ENCODE peak calls at places on chromosome 9, in five cellular contexts. One of them, this sample, is unnamed.

GRCh38 chr9:20740929-20741582 is 57.0 kb downstream of the FOCAD start:
- DNase-seq in endothelial cell of umbilical vein: no peak
- DNase-seq in PC-9: no peak
- DNase-seq in CD4-positive, CD25-positive, alpha-beta regulatory T cell: no peak
- DNase-seq in effector memory CD4-positive, alpha-beta T cell: no peak
- DNase-seq in this sample: no peak

GRCh38 chr9:110126986-110127864 is 80.7 kb downstream of the C9orf152 start:
- DNase-seq in effector memory CD4-positive, alpha-beta T cell: no peak
- DNase-seq in CD4-positive, CD25-positive, alpha-beta regulatory T cell: no peak
- DNase-seq in PC-9: no peak
- DNase-seq in endothelial cell of umbilical vein: peak; percentile 80
- DNase-seq in this sample: peak; percentile 87

GRCh38 chr9:77163889-77164288 is 13.4 kb upstream of the VPS13A start:
- DNase-seq in endothelial cell of umbilical vein: peak; percentile 64
- DNase-seq in effector memory CD4-positive, alpha-beta T cell: no peak
- DNase-seq in CD4-positive, CD25-positive, alpha-beta regulatory T cell: no peak
- DNase-seq in PC-9: no peak
- DNase-seq in this sample: no peak

GRCh38 chr9:133106511-133107244 is 14.4 kb downstream of the RALGDS start:
- DNase-seq in endothelial cell of umbilical vein: no peak
- DNase-seq in CD4-positive, CD25-positive, alpha-beta regulatory T cell: no peak
- DNase-seq in effector memory CD4-positive, alpha-beta T cell: no peak
- DNase-seq in PC-9: no peak
- DNase-seq in this sample: no peak

GRCh38 chr9:106417685-106418084 is 445.3 kb upstream of the ZNF462 start:
- DNase-seq in effector memory CD4-positive, alpha-beta T cell: no peak
- DNase-seq in PC-9: no peak
- DNase-seq in endothelial cell of umbilical vein: no peak
- DNase-seq in CD4-positive, CD25-positive, alpha-beta regulatory T cell: no peak
- DNase-seq in this sample: no peak

GRCh38 chr9:8287501-8287900 is 487.9 kb upstream of the DMAC1 start:
- DNase-seq in PC-9: no peak
- DNase-seq in effector memory CD4-positive, alpha-beta T cell: no peak
- DNase-seq in CD4-positive, CD25-positive, alpha-beta regulatory T cell: no peak
- DNase-seq in endothelial cell of umbilical vein: no peak
- DNase-seq in this sample: no peak

GRCh38 chr9:81971727-81972126 is 16.8 kb upstream of the SPATA31D1 start:
- DNase-seq in CD4-positive, CD25-positive, alpha-beta regulatory T cell: no peak
- DNase-seq in PC-9: no peak
- DNase-seq in effector memory CD4-positive, alpha-beta T cell: no peak
- DNase-seq in endothelial cell of umbilical vein: no peak
- DNase-seq in this sample: no peak

GRCh38 chr9:80041821-80042220 is 470.1 kb downstream of the TLE4 start:
- DNase-seq in CD4-positive, CD25-positive, alpha-beta regulatory T cell: no peak
- DNase-seq in endothelial cell of umbilical vein: no peak
- DNase-seq in effector memory CD4-positive, alpha-beta T cell: no peak
- DNase-seq in PC-9: no peak
- DNase-seq in this sample: no peak

GRCh38 chr9:108869092-108869725 is 7.1 kb downstream of the ACTL7A start:
- DNase-seq in effector memory CD4-positive, alpha-beta T cell: no peak
- DNase-seq in PC-9: peak; percentile 72
- DNase-seq in CD4-positive, CD25-positive, alpha-beta regulatory T cell: no peak
- DNase-seq in endothelial cell of umbilical vein: no peak
- DNase-seq in this sample: no peak

GRCh38 chr9:90774682-90775081 is 26.9 kb upstream of the SYK start:
- DNase-seq in CD4-positive, CD25-positive, alpha-beta regulatory T cell: no peak
- DNase-seq in endothelial cell of umbilical vein: no peak
- DNase-seq in PC-9: no peak
- DNase-seq in effector memory CD4-positive, alpha-beta T cell: no peak
- DNase-seq in this sample: no peak

GRCh38 chr9:76717176-76717575 is 47.1 kb upstream of the PCA3 start:
- DNase-seq in effector memory CD4-positive, alpha-beta T cell: no peak
- DNase-seq in endothelial cell of umbilical vein: peak; percentile 18
- DNase-seq in PC-9: no peak
- DNase-seq in CD4-positive, CD25-positive, alpha-beta regulatory T cell: no peak
- DNase-seq in this sample: no peak

GRCh38 chr9:128244443-128245226 is 31.2 kb downstream of the GOLGA2 start:
- DNase-seq in effector memory CD4-positive, alpha-beta T cell: no peak
- DNase-seq in PC-9: no peak
- DNase-seq in endothelial cell of umbilical vein: no peak
- DNase-seq in CD4-positive, CD25-positive, alpha-beta regulatory T cell: no peak
- DNase-seq in this sample: no peak
- H3K36me3 ChIP-seq in effector memory CD4-positive, alpha-beta T cell: no peaks in the 10 kb centered on the region
- H3K36me3 ChIP-seq in PC-9: no peaks in the 10 kb centered on the region
- H3K36me3 ChIP-seq in endothelial cell of umbilical vein: no peaks in the 10 kb centered on the region
- H3K36me3 ChIP-seq in CD4-positive, CD25-positive, alpha-beta regulatory T cell: no peaks in the 10 kb centered on the region
- H3K36me3 ChIP-seq in this sample: no peaks in the 10 kb centered on the region

GRCh38 chr9:78261403-78262001 is 25.6 kb downstream of the CEP78 start:
- DNase-seq in PC-9: no peak
- DNase-seq in CD4-positive, CD25-positive, alpha-beta regulatory T cell: peak; percentile 56
- DNase-seq in endothelial cell of umbilical vein: peak; percentile 39
- DNase-seq in effector memory CD4-positive, alpha-beta T cell: no peak
- DNase-seq in this sample: no peak
- H3K36me3 ChIP-seq in PC-9: peaks cover 3% of the 10 kb centered on the region
- H3K36me3 ChIP-seq in CD4-positive, CD25-positive, alpha-beta regulatory T cell: peaks cover 36% of the 10 kb centered on the region
- H3K36me3 ChIP-seq in endothelial cell of umbilical vein: no peaks in the 10 kb centered on the region
- H3K36me3 ChIP-seq in effector memory CD4-positive, alpha-beta T cell: peaks cover 9% of the 10 kb centered on the region
- H3K36me3 ChIP-seq in this sample: no peaks in the 10 kb centered on the region

DNA sequence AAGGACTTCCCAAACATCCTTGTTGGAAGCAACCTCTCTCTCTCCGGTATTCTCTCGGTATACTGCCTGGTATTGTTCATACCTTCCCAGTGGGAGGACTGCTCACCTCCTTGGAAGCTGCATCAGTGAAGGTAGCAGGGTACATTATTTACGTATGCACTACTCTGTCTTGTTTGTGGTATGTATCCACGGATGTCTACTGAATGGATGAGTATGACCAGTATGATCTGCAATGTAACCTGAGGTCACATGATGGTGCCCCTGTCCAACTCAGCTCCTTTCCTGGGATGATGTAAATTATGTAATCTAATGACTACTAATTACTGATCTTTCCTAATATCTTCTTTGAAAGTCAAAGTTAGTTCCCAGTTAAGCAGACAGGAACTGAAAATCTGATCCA is 32.1 kb downstream of the CEMIP2 start:
- DNase-seq in PC-9: no peak
- DNase-seq in effector memory CD4-positive, alpha-beta T cell: no peak
- DNase-seq in endothelial cell of umbilical vein: no peak
- DNase-seq in CD4-positive, CD25-positive, alpha-beta regulatory T cell: no peak
- DNase-seq in this sample: no peak
- H3K36me3 ChIP-seq in PC-9: peaks cover 3% of the 10 kb centered on the region
- H3K36me3 ChIP-seq in effector memory CD4-positive, alpha-beta T cell: peaks cover 43% of the 10 kb centered on the region
- H3K36me3 ChIP-seq in endothelial cell of umbilical vein: no peaks in the 10 kb centered on the region
- H3K36me3 ChIP-seq in CD4-positive, CD25-positive, alpha-beta regulatory T cell: peaks cover 88% of the 10 kb centered on the region
- H3K36me3 ChIP-seq in this sample: peaks cover 7% of the 10 kb centered on the region

GRCh38 chr9:121316378-121316777 is 48.4 kb downstream of the GSN start:
- DNase-seq in CD4-positive, CD25-positive, alpha-beta regulatory T cell: no peak
- DNase-seq in effector memory CD4-positive, alpha-beta T cell: no peak
- DNase-seq in endothelial cell of umbilical vein: no peak
- DNase-seq in PC-9: no peak
- DNase-seq in this sample: no peak
- H3K36me3 ChIP-seq in CD4-positive, CD25-positive, alpha-beta regulatory T cell: no peaks in the 10 kb centered on the region
- H3K36me3 ChIP-seq in effector memory CD4-positive, alpha-beta T cell: no peaks in the 10 kb centered on the region
- H3K36me3 ChIP-seq in endothelial cell of umbilical vein: peaks cover 16% of the 10 kb centered on the region
- H3K36me3 ChIP-seq in PC-9: no peaks in the 10 kb centered on the region
- H3K36me3 ChIP-seq in this sample: peaks cover 90% of the 10 kb centered on the region

GRCh38 chr9:83981126-83981871 is 694 bp downstream of the RMI1 start:
- DNase-seq in CD4-positive, CD25-positive, alpha-beta regulatory T cell: peak; percentile 51
- DNase-seq in endothelial cell of umbilical vein: peak; percentile 64
- DNase-seq in PC-9: peak; percentile 74
- DNase-seq in effector memory CD4-positive, alpha-beta T cell: no peak
- DNase-seq in this sample: peak; percentile 67

GRCh38 chr9:83980395-83981125 is at the start of gene RMI1:
- DNase-seq in CD4-positive, CD25-positive, alpha-beta regulatory T cell: peak; percentile 99
- DNase-seq in endothelial cell of umbilical vein: peak; percentile 97
- DNase-seq in PC-9: peak; percentile 91
- DNase-seq in effector memory CD4-positive, alpha-beta T cell: peak; percentile 98
- DNase-seq in this sample: peak; percentile 94

GRCh38 chr9:83977196-83977595 is 2.8 kb downstream of the HNRNPK start:
- DNase-seq in PC-9: no peak
- DNase-seq in endothelial cell of umbilical vein: no peak
- DNase-seq in effector memory CD4-positive, alpha-beta T cell: no peak
- DNase-seq in CD4-positive, CD25-positive, alpha-beta regulatory T cell: no peak
- DNase-seq in this sample: no peak

GRCh38 chr9:83979812-83980394 is at the start of gene HNRNPK:
- DNase-seq in effector memory CD4-positive, alpha-beta T cell: peak; percentile 98
- DNase-seq in PC-9: peak; percentile 91
- DNase-seq in CD4-positive, CD25-positive, alpha-beta regulatory T cell: peak; percentile 99
- DNase-seq in endothelial cell of umbilical vein: peak; percentile 97
- DNase-seq in this sample: peak; percentile 91

GRCh38 chr9:83978992-83979811 is 813 bp downstream of the HNRNPK start:
- DNase-seq in PC-9: peak; percentile 51
- DNase-seq in CD4-positive, CD25-positive, alpha-beta regulatory T cell: peak; percentile 94
- DNase-seq in endothelial cell of umbilical vein: peak; percentile 78
- DNase-seq in effector memory CD4-positive, alpha-beta T cell: peak; percentile 81
- DNase-seq in this sample: peak; percentile 53
- H3K36me3 ChIP-seq in PC-9: peaks cover 50% of the 10 kb centered on the region
- H3K36me3 ChIP-seq in CD4-positive, CD25-positive, alpha-beta regulatory T cell: peaks cover 37% of the 10 kb centered on the region
- H3K36me3 ChIP-seq in endothelial cell of umbilical vein: peaks cover 20% of the 10 kb centered on the region
- H3K36me3 ChIP-seq in effector memory CD4-positive, alpha-beta T cell: peaks cover 35% of the 10 kb centered on the region
- H3K36me3 ChIP-seq in this sample: peaks cover 26% of the 10 kb centered on the region

GRCh38 chr9:136502196-136502595 is 19.4 kb upstream of the SEC16A start:
- DNase-seq in CD4-positive, CD25-positive, alpha-beta regulatory T cell: no peak
- DNase-seq in endothelial cell of umbilical vein: no peak
- DNase-seq in effector memory CD4-positive, alpha-beta T cell: no peak
- DNase-seq in PC-9: no peak
- DNase-seq in this sample: no peak
- H3K36me3 ChIP-seq in CD4-positive, CD25-positive, alpha-beta regulatory T cell: peaks cover 81% of the 10 kb centered on the region
- H3K36me3 ChIP-seq in endothelial cell of umbilical vein: peaks cover 43% of the 10 kb centered on the region
- H3K36me3 ChIP-seq in effector memory CD4-positive, alpha-beta T cell: peaks cover 97% of the 10 kb centered on the region
- H3K36me3 ChIP-seq in PC-9: no peaks in the 10 kb centered on the region
- H3K36me3 ChIP-seq in this sample: peaks cover 95% of the 10 kb centered on the region

DNA sequence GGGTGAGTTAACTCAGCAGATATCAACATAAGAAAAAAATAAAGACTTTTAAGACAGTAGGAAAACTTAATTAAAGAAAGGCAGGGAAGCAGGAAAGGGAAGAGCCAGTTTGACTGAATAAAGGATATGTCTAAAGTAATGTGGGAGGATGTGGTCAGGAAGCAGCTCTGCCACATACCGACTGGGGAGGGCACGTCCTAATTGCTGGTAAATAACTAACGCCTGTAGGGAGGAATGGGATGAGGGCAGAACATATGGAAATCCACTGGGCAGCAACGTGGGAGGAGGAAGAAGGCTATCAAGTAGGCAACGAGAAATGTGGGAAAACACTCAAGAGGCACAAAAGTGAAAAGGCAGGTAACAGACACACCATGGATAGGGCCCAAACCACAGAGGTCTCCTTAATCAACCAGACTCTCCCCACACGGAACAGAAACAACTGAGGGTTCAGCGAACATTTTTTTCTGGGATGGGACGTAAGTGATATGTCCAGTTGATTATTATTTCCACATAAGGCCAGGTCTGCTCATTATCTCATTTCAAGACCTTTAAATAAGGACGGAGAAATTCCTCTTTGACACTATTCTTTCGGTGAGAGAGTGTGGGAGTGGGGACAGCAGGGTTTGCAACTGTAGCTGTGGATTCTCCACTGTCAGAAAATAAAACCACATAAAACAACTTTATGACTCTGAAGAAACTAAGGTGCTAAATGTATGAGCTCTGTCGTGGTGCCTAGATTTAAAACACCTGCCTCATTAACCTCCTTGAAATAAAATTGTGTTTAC is 17.1 kb downstream of the IARS1 start:
- DNase-seq in endothelial cell of umbilical vein: no peak
- DNase-seq in PC-9: no peak
- DNase-seq in effector memory CD4-positive, alpha-beta T cell: no peak
- DNase-seq in CD4-positive, CD25-positive, alpha-beta regulatory T cell: peak; percentile 36
- DNase-seq in this sample: no peak
- H3K36me3 ChIP-seq in endothelial cell of umbilical vein: peaks cover 59% of the 10 kb centered on the region
- H3K36me3 ChIP-seq in PC-9: peaks cover 86% of the 10 kb centered on the region
- H3K36me3 ChIP-seq in effector memory CD4-positive, alpha-beta T cell: peaks cover 79% of the 10 kb centered on the region
- H3K36me3 ChIP-seq in CD4-positive, CD25-positive, alpha-beta regulatory T cell: peaks cover 96% of the 10 kb centered on the region
- H3K36me3 ChIP-seq in this sample: peaks cover 79% of the 10 kb centered on the region

This sample was measured in ascending aorta.